ENCODE peak calls at places on chromosomes 5 and 9, in eight cellular contexts. One of them, this sample, is unnamed.

GRCh38 chr5:111602817-111603445 is 90.6 kb upstream of the STARD4 start:
- DNase-seq in AG09309: no peak
- DNase-seq in A673: no peak
- DNase-seq in NCI-H146: no peak
- DNase-seq in activated CD4-positive, alpha-beta T cell treated with anti-CD3 and anti-CD28 coated beads, Interleukin-2, amount 10 ng/mL, durations not matched to agents 7 days and 5 days: no peak
- DNase-seq in NCI-H1092: no peak
- DNase-seq in Peyer's patch: no peak
- DNase-seq in HuH-7: no peak
- DNase-seq in this sample: no peak

GRCh38 chr5:149748471-149749094 is 18.5 kb downstream of the PPARGC1B start:
- DNase-seq in AG09309: no peak
- DNase-seq in A673: no peak
- DNase-seq in NCI-H146: no peak
- DNase-seq in activated CD4-positive, alpha-beta T cell treated with anti-CD3 and anti-CD28 coated beads, Interleukin-2, amount 10 ng/mL, durations not matched to agents 7 days and 5 days: no peak
- DNase-seq in NCI-H1092: no peak
- DNase-seq in Peyer's patch: no peak
- DNase-seq in HuH-7: no peak
- DNase-seq in this sample: no peak

GRCh38 chr5:1546556-1546955 is 22.8 kb upstream of the LPCAT1 start:
- DNase-seq in AG09309: no peak
- DNase-seq in A673: no peak
- DNase-seq in NCI-H146: no peak
- DNase-seq in activated CD4-positive, alpha-beta T cell treated with anti-CD3 and anti-CD28 coated beads, Interleukin-2, amount 10 ng/mL, durations not matched to agents 7 days and 5 days: no peak
- DNase-seq in NCI-H1092: no peak
- DNase-seq in Peyer's patch: no peak
- DNase-seq in HuH-7: no peak
- DNase-seq in this sample: no peak

GRCh38 chr5:134549714-134550113 is 24.2 kb downstream of the JADE2 start:
- DNase-seq in AG09309: no peak
- DNase-seq in A673: no peak
- DNase-seq in NCI-H146: no peak
- DNase-seq in activated CD4-positive, alpha-beta T cell treated with anti-CD3 and anti-CD28 coated beads, Interleukin-2, amount 10 ng/mL, durations not matched to agents 7 days and 5 days: no peak
- DNase-seq in NCI-H1092: no peak
- DNase-seq in Peyer's patch: no peak
- DNase-seq in HuH-7: no peak
- DNase-seq in this sample: no peak

GRCh38 chr5:109739741-109740140 is 50.0 kb downstream of the MAN2A1 start:
- DNase-seq in AG09309: no peak
- DNase-seq in A673: no peak
- DNase-seq in NCI-H146: no peak
- DNase-seq in activated CD4-positive, alpha-beta T cell treated with anti-CD3 and anti-CD28 coated beads, Interleukin-2, amount 10 ng/mL, durations not matched to agents 7 days and 5 days: no peak
- DNase-seq in NCI-H1092: no peak
- DNase-seq in Peyer's patch: no peak
- DNase-seq in HuH-7: no peak
- DNase-seq in this sample: no peak

GRCh38 chr5:10467281-10468198 is 25.9 kb downstream of the ROPN1L start:
- DNase-seq in AG09309: no peak
- DNase-seq in A673: no peak
- DNase-seq in NCI-H146: no peak
- DNase-seq in activated CD4-positive, alpha-beta T cell treated with anti-CD3 and anti-CD28 coated beads, Interleukin-2, amount 10 ng/mL, durations not matched to agents 7 days and 5 days: no peak
- DNase-seq in NCI-H1092: no peak
- DNase-seq in Peyer's patch: no peak
- DNase-seq in HuH-7: no peak
- DNase-seq in this sample: peak; percentile 47

GRCh38 chr5:39062530-39062929 is 11.7 kb downstream of the RICTOR start:
- DNase-seq in AG09309: no peak
- DNase-seq in A673: no peak
- DNase-seq in NCI-H146: no peak
- DNase-seq in activated CD4-positive, alpha-beta T cell treated with anti-CD3 and anti-CD28 coated beads, Interleukin-2, amount 10 ng/mL, durations not matched to agents 7 days and 5 days: no peak
- DNase-seq in NCI-H1092: no peak
- DNase-seq in Peyer's patch: no peak
- DNase-seq in HuH-7: no peak
- DNase-seq in this sample: no peak

GRCh38 chr9:137315581-137316011 is 13.5 kb upstream of the NRARP start:
- DNase-seq in AG09309: no peak
- DNase-seq in A673: no peak
- DNase-seq in NCI-H146: no peak
- DNase-seq in activated CD4-positive, alpha-beta T cell treated with anti-CD3 and anti-CD28 coated beads, Interleukin-2, amount 10 ng/mL, durations not matched to agents 7 days and 5 days: no peak
- DNase-seq in NCI-H1092: no peak
- DNase-seq in Peyer's patch: no peak
- DNase-seq in HuH-7: peak; percentile 38
- DNase-seq in this sample: no peak

GRCh38 chr9:133944746-133945135 is 47.4 kb downstream of the VAV2 start:
- DNase-seq in AG09309: no peak
- DNase-seq in A673: no peak
- DNase-seq in NCI-H146: no peak
- DNase-seq in activated CD4-positive, alpha-beta T cell treated with anti-CD3 and anti-CD28 coated beads, Interleukin-2, amount 10 ng/mL, durations not matched to agents 7 days and 5 days: no peak
- DNase-seq in NCI-H1092: no peak
- DNase-seq in Peyer's patch: no peak
- DNase-seq in HuH-7: no peak
- DNase-seq in this sample: no peak

GRCh38 chr5:87015908-87016307 is 251.8 kb upstream of the RASA1 start:
- DNase-seq in AG09309: no peak
- DNase-seq in A673: no peak
- DNase-seq in NCI-H146: no peak
- DNase-seq in activated CD4-positive, alpha-beta T cell treated with anti-CD3 and anti-CD28 coated beads, Interleukin-2, amount 10 ng/mL, durations not matched to agents 7 days and 5 days: no peak
- DNase-seq in NCI-H1092: no peak
- DNase-seq in Peyer's patch: no peak
- DNase-seq in HuH-7: no peak
- DNase-seq in this sample: no peak

GRCh38 chr5:27328480-27328879 is 290.1 kb upstream of the CDH9 start:
- DNase-seq in AG09309: peak; percentile 74
- DNase-seq in A673: no peak
- DNase-seq in NCI-H146: no peak
- DNase-seq in activated CD4-positive, alpha-beta T cell treated with anti-CD3 and anti-CD28 coated beads, Interleukin-2, amount 10 ng/mL, durations not matched to agents 7 days and 5 days: no peak
- DNase-seq in NCI-H1092: no peak
- DNase-seq in Peyer's patch: no peak
- DNase-seq in HuH-7: no peak
- DNase-seq in this sample: peak; percentile 93

GRCh38 chr9:111599092-111599947 is at the start of gene PTGR1:
- DNase-seq in AG09309: peak; percentile 54
- DNase-seq in A673: peak; percentile 90
- DNase-seq in NCI-H146: peak; percentile 48
- DNase-seq in activated CD4-positive, alpha-beta T cell treated with anti-CD3 and anti-CD28 coated beads, Interleukin-2, amount 10 ng/mL, durations not matched to agents 7 days and 5 days: peak; percentile 18
- DNase-seq in NCI-H1092: no peak
- DNase-seq in Peyer's patch: no peak
- DNase-seq in HuH-7: peak; percentile 73
- DNase-seq in this sample: peak; percentile 83

GRCh38 chr5:1131191-1131621 is 19.3 kb upstream of the SLC12A7 start:
- DNase-seq in AG09309: no peak
- DNase-seq in A673: no peak
- DNase-seq in NCI-H146: no peak
- DNase-seq in activated CD4-positive, alpha-beta T cell treated with anti-CD3 and anti-CD28 coated beads, Interleukin-2, amount 10 ng/mL, durations not matched to agents 7 days and 5 days: no peak
- DNase-seq in NCI-H1092: no peak
- DNase-seq in Peyer's patch: no peak
- DNase-seq in HuH-7: no peak
- DNase-seq in this sample: no peak

GRCh38 chr9:99749641-99750040 is 72.0 kb upstream of the NR4A3 start:
- DNase-seq in AG09309: no peak
- DNase-seq in A673: no peak
- DNase-seq in NCI-H146: no peak
- DNase-seq in activated CD4-positive, alpha-beta T cell treated with anti-CD3 and anti-CD28 coated beads, Interleukin-2, amount 10 ng/mL, durations not matched to agents 7 days and 5 days: no peak
- DNase-seq in NCI-H1092: no peak
- DNase-seq in Peyer's patch: no peak
- DNase-seq in HuH-7: no peak
- DNase-seq in this sample: no peak

GRCh38 chr9:86765736-86766410 is 181.4 kb downstream of the GAS1 start:
- DNase-seq in AG09309: no peak
- DNase-seq in A673: no peak
- DNase-seq in NCI-H146: no peak
- DNase-seq in activated CD4-positive, alpha-beta T cell treated with anti-CD3 and anti-CD28 coated beads, Interleukin-2, amount 10 ng/mL, durations not matched to agents 7 days and 5 days: no peak
- DNase-seq in NCI-H1092: no peak
- DNase-seq in Peyer's patch: no peak
- DNase-seq in HuH-7: no peak
- DNase-seq in this sample: no peak

GRCh38 chr9:137446851-137447471 is 5.8 kb upstream of the ENTPD8 start:
- DNase-seq in AG09309: peak; percentile 18
- DNase-seq in A673: no peak
- DNase-seq in NCI-H146: no peak
- DNase-seq in activated CD4-positive, alpha-beta T cell treated with anti-CD3 and anti-CD28 coated beads, Interleukin-2, amount 10 ng/mL, durations not matched to agents 7 days and 5 days: no peak
- DNase-seq in NCI-H1092: no peak
- DNase-seq in Peyer's patch: no peak
- DNase-seq in HuH-7: no peak
- DNase-seq in this sample: no peak

GRCh38 chr5:54087436-54087835 is 222.9 kb downstream of the ARL15 start:
- DNase-seq in AG09309: peak; percentile 52
- DNase-seq in A673: no peak
- DNase-seq in NCI-H146: no peak
- DNase-seq in activated CD4-positive, alpha-beta T cell treated with anti-CD3 and anti-CD28 coated beads, Interleukin-2, amount 10 ng/mL, durations not matched to agents 7 days and 5 days: no peak
- DNase-seq in NCI-H1092: no peak
- DNase-seq in Peyer's patch: no peak
- DNase-seq in HuH-7: no peak
- DNase-seq in this sample: no peak

GRCh38 chr9:91143642-91144041 is 218.1 kb downstream of the AUH start:
- DNase-seq in AG09309: no peak
- DNase-seq in A673: no peak
- DNase-seq in NCI-H146: no peak
- DNase-seq in activated CD4-positive, alpha-beta T cell treated with anti-CD3 and anti-CD28 coated beads, Interleukin-2, amount 10 ng/mL, durations not matched to agents 7 days and 5 days: no peak
- DNase-seq in NCI-H1092: no peak
- DNase-seq in Peyer's patch: no peak
- DNase-seq in HuH-7: no peak
- DNase-seq in this sample: no peak

GRCh38 chr5:57033103-57033502 is 81.2 kb upstream of the MIER3 start:
- DNase-seq in AG09309: no peak
- DNase-seq in A673: no peak
- DNase-seq in NCI-H146: no peak
- DNase-seq in activated CD4-positive, alpha-beta T cell treated with anti-CD3 and anti-CD28 coated beads, Interleukin-2, amount 10 ng/mL, durations not matched to agents 7 days and 5 days: no peak
- DNase-seq in NCI-H1092: no peak
- DNase-seq in Peyer's patch: no peak
- DNase-seq in HuH-7: no peak
- DNase-seq in this sample: no peak

GRCh38 chr5:56088967-56089829 is 94.4 kb upstream of the IL6ST start:
- DNase-seq in AG09309: no peak
- DNase-seq in A673: no peak
- DNase-seq in NCI-H146: no peak
- DNase-seq in activated CD4-positive, alpha-beta T cell treated with anti-CD3 and anti-CD28 coated beads, Interleukin-2, amount 10 ng/mL, durations not matched to agents 7 days and 5 days: no peak
- DNase-seq in NCI-H1092: no peak
- DNase-seq in Peyer's patch: no peak
- DNase-seq in HuH-7: no peak
- DNase-seq in this sample: no peak